ENCODE peak calls at places on chromosomes 13 and 19, in nine cellular contexts. I is heart left ventricle, L is cardiac fibroblast, Q is IMR-90, M is HL-60, V is ovary, C is suprapubic skin, P is left ventricle myocardium inferior, D is AG04449. Y is an unnamed sample.

GRCh38 chr13:43072394-43072793 is 49.0 kb downstream of the DNAJC15 start:
- DNase-seq in I (no peak), L (peak), Q (no peak), M (no peak), V (no peak), C (no peak), P (peak), D (no peak), Y (no peak)

GRCh38 chr13:59663707-59664106 is 500.0 kb downstream of the DIAPH3 start:
- DNase-seq in I (no peak), L (no peak), Q (no peak), M (no peak), V (no peak), C (no peak), P (no peak), D (no peak), Y (no peak)

GRCh38 chr19:867855-868457 is 8.5 kb downstream of the CFD start:
- DNase-seq in I (no peak), L (no peak), Q (no peak), M (no peak), V (no peak), C (no peak), P (no peak), D (no peak), Y (no peak)

GRCh38 chr13:79282976-79283375 is 123.1 kb downstream of the RBM26 start:
- DNase-seq in I (no peak), L (no peak), Q (no peak), M (peak), V (no peak), C (no peak), P (no peak), D (no peak), Y (no peak)

GRCh38 chr13:44437356-44438233 is 64.0 kb downstream of the SERP2 start:
- DNase-seq in I (no peak), L (peak), Q (peak), M (no peak), V (no peak), C (no peak), P (no peak), D (peak), Y (peak)

GRCh38 chr13:60755380-60756163 is 358.6 kb downstream of the TDRD3 start:
- DNase-seq in I (no peak), L (no peak), Q (no peak), M (no peak), V (no peak), C (no peak), P (no peak), D (no peak), Y (no peak)

GRCh38 chr13:100530645-100531044 is 57.9 kb downstream of the GGACT start:
- DNase-seq in I (no peak), L (no peak), Q (peak), M (no peak), V (no peak), C (no peak), P (no peak), D (no peak), Y (no peak)

GRCh38 chr13:99606322-99607089 is 105.2 kb downstream of the TM9SF2 start:
- DNase-seq in I (peak), L (peak), Q (peak), M (peak), V (peak), C (peak), P (peak), D (no peak), Y (peak)

GRCh38 chr13:99894105-99894504 is 77.5 kb downstream of the ZIC5 start:
- DNase-seq in I (no peak), L (no peak), Q (no peak), M (no peak), V (no peak), C (no peak), P (no peak), D (no peak), Y (no peak)

GRCh38 chr19:4640247-4641000 is 1.1 kb downstream of the TNFAIP8L1 start:
- DNase-seq in I (no peak), L (no peak), Q (no peak), M (no peak), V (no peak), C (no peak), P (no peak), D (no peak), Y (no peak)

GRCh38 chr19:51497666-51498065 is 3.9 kb downstream of the SIGLEC12 start:
- DNase-seq in I (no peak), L (no peak), Q (no peak), M (no peak), V (no peak), C (no peak), P (no peak), D (no peak), Y (no peak)

GRCh38 chr13:98240131-98240530 is 63.1 kb upstream of the RNF113B start:
- DNase-seq in I (no peak), L (no peak), Q (no peak), M (no peak), V (no peak), C (no peak), P (no peak), D (no peak), Y (no peak)

GRCh38 chr19:41221514-41222205 is 2.6 kb downstream of the AXL start:
- DNase-seq in I (no peak), L (no peak), Q (no peak), M (no peak), V (no peak), C (peak), P (no peak), D (no peak), Y (no peak)

GRCh38 chr13:45537506-45537905 is 72.8 kb downstream of the COG3 start:
- DNase-seq in I (no peak), L (no peak), Q (peak), M (no peak), V (no peak), C (no peak), P (no peak), D (no peak), Y (no peak)

GRCh38 chr19:17041994-17042393 is 15.4 kb upstream of the CPAMD8 start:
- DNase-seq in I (peak), L (peak), Q (peak), M (no peak), V (peak), C (no peak), P (peak), D (no peak), Y (peak)

GRCh38 chr13:64529874-64530485 is 2700.2 kb downstream of the PCDH9 start:
- DNase-seq in I (no peak), L (peak), Q (no peak), M (peak), V (no peak), C (no peak), P (no peak), D (no peak), Y (peak)

GRCh38 chr13:76638160-76638559 is 248.0 kb downstream of the KCTD12 start:
- DNase-seq in I (no peak), L (peak), Q (no peak), M (no peak), V (no peak), C (no peak), P (no peak), D (no peak), Y (no peak)
- TF ChIP-seq CTCF in I (no peak), L (no peak), Q (no peak), M (no peak), V (no peak), C (no peak), P (no peak), D (no peak), Y (no peak)

GRCh38 chr13:110128546-110128945 is 178.4 kb downstream of the COL4A1 start:
- DNase-seq in I (no peak), L (no peak), Q (no peak), M (no peak), V (no peak), C (no peak), P (no peak), D (no peak), Y (no peak)

GRCh38 chr13:110125157-110125556 is 181.8 kb downstream of the COL4A1 start:
- DNase-seq in I (no peak), L (no peak), Q (no peak), M (no peak), V (no peak), C (no peak), P (no peak), D (no peak), Y (no peak)

GRCh38 chr13:110125613-110126272 is 181.2 kb downstream of the COL4A1 start:
- DNase-seq in I (no peak), L (no peak), Q (no peak), M (no peak), V (no peak), C (no peak), P (no peak), D (no peak), Y (no peak)

GRCh38 chr13:110127986-110128511 is 178.9 kb downstream of the COL4A1 start:
- DNase-seq in I (no peak), L (no peak), Q (peak), M (no peak), V (no peak), C (no peak), P (no peak), D (no peak), Y (peak)

DNA sequence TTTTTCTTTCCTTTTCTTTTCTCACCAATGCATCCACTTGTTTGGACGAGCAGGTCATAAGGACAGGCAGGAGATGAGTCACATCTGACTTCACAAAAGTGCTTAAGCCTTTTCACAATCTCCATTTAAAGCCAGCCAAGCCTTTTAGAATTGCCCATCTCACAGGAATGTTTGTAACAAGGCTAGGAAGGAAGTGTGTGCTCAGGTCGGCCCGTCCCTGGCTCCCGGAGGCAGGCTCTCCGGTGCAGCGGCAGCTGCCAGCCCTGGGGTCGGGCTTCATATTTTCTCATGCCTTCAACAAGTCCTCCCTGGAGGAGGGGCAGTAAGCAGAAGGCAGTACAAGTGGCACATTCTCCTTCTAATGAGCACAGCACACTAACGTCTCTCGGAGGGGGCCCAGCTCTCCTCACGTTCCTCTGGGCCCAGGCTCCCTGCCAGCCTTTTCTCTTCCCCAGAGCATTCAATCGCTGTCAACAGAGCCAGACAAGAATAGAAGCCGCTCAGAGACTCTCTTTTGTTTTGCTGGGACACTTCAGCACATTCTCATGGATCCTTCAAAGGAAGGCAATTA is 180.5 kb downstream of the COL4A1 start:
- DNase-seq in I (peak), L (peak), Q (peak), M (no peak), V (peak), C (no peak), P (peak), D (peak), Y (peak)
- H3K4me3 ChIP-seq in I (peak), L (peak), Q (peak), M (no peak), V (no peak), C (no peak), P (peak), D (peak), Y (peak)

DNA sequence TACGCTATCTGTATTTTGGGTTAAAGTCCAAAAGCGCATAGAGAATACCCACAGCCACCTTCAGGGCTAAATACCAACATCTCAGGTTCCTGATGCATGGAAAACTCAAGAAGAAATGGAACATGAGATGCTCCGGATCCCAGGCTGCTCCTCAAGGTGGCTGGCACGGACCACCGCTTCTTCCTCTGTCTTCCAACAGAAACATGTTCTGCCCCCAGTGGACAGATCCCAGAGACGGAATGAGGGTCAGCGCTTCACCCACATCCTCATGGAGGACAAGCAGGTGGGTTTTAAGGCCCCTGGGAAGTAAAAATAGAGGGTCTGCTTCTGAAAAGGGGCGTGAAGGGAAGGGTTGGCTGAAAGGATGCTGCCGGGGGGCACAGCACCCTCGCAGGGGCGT is 17.3 kb downstream of the COL4A1 start:
- DNase-seq in I (peak), L (no peak), Q (no peak), M (no peak), V (no peak), C (no peak), P (no peak), D (no peak), Y (no peak)
- TF ChIP-seq CTCF in I (no peak), L (no peak), Q (no peak), M (no peak), V (no peak), C (no peak), P (no peak), D (no peak), Y (no peak)

GRCh38 chr19:30719189-30719990 is 347.2 kb downstream of the ZNF536 start:
- DNase-seq in I (peak), L (peak), Q (no peak), M (no peak), V (peak), C (no peak), P (peak), D (no peak), Y (peak)

GRCh38 chr19:30722236-30722635 is 350.1 kb downstream of the ZNF536 start:
- DNase-seq in I (no peak), L (no peak), Q (no peak), M (no peak), V (no peak), C (no peak), P (no peak), D (no peak), Y (no peak)

GRCh38 chr19:30718014-30718413 is 345.8 kb downstream of the ZNF536 start:
- DNase-seq in I (no peak), L (no peak), Q (no peak), M (no peak), V (no peak), C (no peak), P (no peak), D (no peak), Y (no peak)

GRCh38 chr19:30718728-30719127 is 346.5 kb downstream of the ZNF536 start:
- DNase-seq in I (no peak), L (no peak), Q (no peak), M (no peak), V (no peak), C (no peak), P (no peak), D (no peak), Y (no peak)

GRCh38 chr19:30719991-30720329 is 347.8 kb downstream of the ZNF536 start:
- DNase-seq in I (no peak), L (no peak), Q (no peak), M (no peak), V (no peak), C (no peak), P (no peak), D (no peak), Y (no peak)
- H3K4me3 ChIP-seq in I (peak), L (peak), Q (peak), M (peak), V (peak), C (peak), P (peak), D (peak), Y (peak)

GRCh38 chr19:57570707-57571106 is 8.0 kb downstream of the ZNF416 start:
- DNase-seq in I (no peak), L (no peak), Q (no peak), M (no peak), V (no peak), C (no peak), P (no peak), D (no peak), Y (no peak)

GRCh38 chr19:57576661-57577060 is 2.0 kb downstream of the ZNF416 start:
- DNase-seq in I (no peak), L (no peak), Q (no peak), M (no peak), V (no peak), C (no peak), P (no peak), D (no peak), Y (no peak)

GRCh38 chr19:57566396-57567256 is 7.0 kb upstream of the ZNF550 start:
- DNase-seq in I (no peak), L (peak), Q (peak), M (peak), V (no peak), C (no peak), P (no peak), D (no peak), Y (peak)

GRCh38 chr19:57572415-57572947 is 6.2 kb downstream of the ZNF416 start:
- DNase-seq in I (no peak), L (no peak), Q (no peak), M (no peak), V (no peak), C (no peak), P (no peak), D (no peak), Y (no peak)
- TF ChIP-seq CTCF in I (no peak), L (no peak), Q (no peak), M (no peak), V (no peak), C (no peak), P (no peak), D (no peak), Y (no peak)

GRCh38 chr13:30340367-30341184 is 33.2 kb upstream of the KATNAL1 start:
- DNase-seq in I (peak), L (peak), Q (peak), M (peak), V (peak), C (peak), P (peak), D (peak), Y (peak)
- H3K4me3 ChIP-seq in I (peak), L (no peak), Q (peak), M (no peak), V (no peak), C (no peak), P (peak), D (peak), Y (peak)

GRCh38 chr19:36524617-36525016 is 3.5 kb downstream of the ZNF260 start:
- DNase-seq in I (no peak), L (no peak), Q (no peak), M (no peak), V (no peak), C (no peak), P (no peak), D (no peak), Y (no peak)
- TF ChIP-seq CTCF in I (no peak), L (no peak), Q (no peak), M (no peak), V (no peak), C (no peak), P (no peak), D (no peak), Y (no peak)

GRCh38 chr13:111060237-111060919 is 54.7 kb upstream of the ARHGEF7 start:
- DNase-seq in I (no peak), L (no peak), Q (no peak), M (no peak), V (no peak), C (no peak), P (no peak), D (no peak), Y (no peak)

GRCh38 chr13:111058796-111059506 is 56.2 kb upstream of the ARHGEF7 start:
- DNase-seq in I (no peak), L (no peak), Q (no peak), M (no peak), V (no peak), C (no peak), P (no peak), D (no peak), Y (no peak)

GRCh38 chr13:111064661-111065060 is 50.4 kb upstream of the ARHGEF7 start:
- DNase-seq in I (no peak), L (no peak), Q (no peak), M (no peak), V (no peak), C (no peak), P (no peak), D (no peak), Y (no peak)

GRCh38 chr13:111061338-111062045 is 53.6 kb upstream of the ARHGEF7 start:
- DNase-seq in I (no peak), L (no peak), Q (no peak), M (no peak), V (no peak), C (no peak), P (no peak), D (no peak), Y (no peak)

DNA sequence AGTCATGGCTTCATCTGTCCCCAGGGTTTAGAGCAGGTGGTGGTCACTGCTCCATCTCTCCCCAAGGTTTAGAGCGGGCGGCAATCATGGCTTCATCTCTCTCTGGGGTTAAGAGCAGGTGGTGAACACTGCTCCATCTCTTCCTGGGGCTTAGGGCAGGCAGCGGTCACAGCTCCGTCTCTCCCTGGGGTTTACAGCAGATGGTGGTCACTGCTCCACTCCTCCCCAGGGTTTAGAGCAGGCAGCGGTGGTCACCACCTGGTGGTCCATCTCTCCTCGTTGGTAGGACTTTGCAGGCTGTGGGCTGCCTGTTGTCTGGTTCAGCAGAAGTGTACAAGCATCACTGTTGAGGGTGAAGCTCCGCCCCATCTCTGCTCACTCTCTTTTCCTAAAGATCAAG is 52.8 kb upstream of the ARHGEF7 start:
- DNase-seq in I (no peak), L (no peak), Q (no peak), M (no peak), V (no peak), C (no peak), P (no peak), D (no peak), Y (no peak)
- H3K4me3 ChIP-seq in I (no peak), L (no peak), Q (no peak), M (no peak), V (no peak), C (no peak), P (no peak), D (no peak), Y (no peak)

Y was measured in fibroblast of the aortic adventitia.